ENCODE peak calls at places on chromosomes 5 and 9, in six cellular contexts. E is naive thymus-derived CD8-positive, alpha-beta T cell; Y is H4; L is NCI-H1694 treated with DMSO at 0.1 percent for 48 hours; T is NCI-H2081 treated with DMSO at 0.1 percent for 48 hours; Z is SK-N-SH. X is an unnamed sample.

GRCh38 chr5:107570805-107571531 is 99.8 kb downstream of the EFNA5 start:
- DNase-seq in Z (no peak), Y (peak), E (no peak), T (no peak), L (no peak), X (peak)

GRCh38 chr5:76782444-76782843 is 36.4 kb upstream of the F2RL1 start:
- DNase-seq in Z (no peak), Y (no peak), E (no peak), L (no peak), T (no peak), X (no peak)

GRCh38 chr9:5764130-5764868 is 68.6 kb downstream of the ERMP1 start:
- DNase-seq in Y (no peak), T (no peak), E (no peak), L (no peak), Z (no peak), X (no peak)

GRCh38 chr9:4062966-4063365 is 236.9 kb downstream of the GLIS3 start:
- DNase-seq in Z (no peak), Y (no peak), L (no peak), T (no peak), E (no peak), X (no peak)

GRCh38 chr5:65989115-65989514 is 62.7 kb downstream of the ERBIN start:
- DNase-seq in Z (no peak), L (no peak), E (no peak), T (no peak), Y (no peak), X (no peak)

GRCh38 chr5:171521679-171522078 is 102.2 kb downstream of the FGF18 start:
- DNase-seq in E (no peak), T (no peak), Y (no peak), L (no peak), Z (no peak), X (peak)

GRCh38 chr5:68711311-68712200 is 382.3 kb upstream of the SLC30A5 start:
- DNase-seq in T (no peak), Z (no peak), Y (no peak), L (no peak), E (peak), X (no peak)

GRCh38 chr5:115455241-115455640 is 89.3 kb downstream of the FEM1C start:
- DNase-seq in Z (no peak), Y (no peak), T (no peak), L (no peak), E (no peak), X (peak)

GRCh38 chr5:127205147-127205546 is 85.4 kb upstream of the MEGF10 start:
- DNase-seq in Z (no peak), L (no peak), E (no peak), Y (no peak), T (no peak), X (no peak)

GRCh38 chr9:98479967-98480847 is 224.8 kb upstream of the TBC1D2 start:
- DNase-seq in Z (no peak), Y (no peak), T (no peak), E (no peak), L (no peak), X (peak)

GRCh38 chr5:144774247-144774646 is 603.6 kb downstream of the KCTD16 start:
- DNase-seq in Y (no peak), Z (no peak), E (no peak), T (no peak), L (no peak), X (no peak)

GRCh38 chr5:106262395-106262794 is 1408.3 kb downstream of the EFNA5 start:
- DNase-seq in Z (no peak), L (no peak), Y (no peak), T (no peak), E (no peak), X (no peak)

GRCh38 chr9:130681769-130682489 is 11.7 kb upstream of the EXOSC2 start:
- DNase-seq in L (no peak), Y (no peak), Z (no peak), T (no peak), E (no peak), X (peak)

GRCh38 chr5:134275822-134276221 is 49.9 kb upstream of the PPP2CA start:
- DNase-seq in E (no peak), T (no peak), L (no peak), Y (no peak), Z (no peak), X (no peak)

GRCh38 chr5:35198096-35198495 is 32.2 kb downstream of the PRLR start:
- DNase-seq in L (no peak), E (no peak), Z (peak), T (no peak), Y (peak), X (no peak)

GRCh38 chr5:154092356-154092755 is 53.6 kb downstream of the MFAP3 start:
- DNase-seq in T (no peak), Y (peak), Z (no peak), E (no peak), L (no peak), X (peak)

GRCh38 chr5:112366987-112367386 is 52.1 kb downstream of the EPB41L4A start:
- DNase-seq in E (no peak), T (no peak), Y (no peak), Z (peak), L (no peak), X (peak)

GRCh38 chr5:90898330-90899013 is 339.9 kb downstream of the ADGRV1 start:
- DNase-seq in L (no peak), T (no peak), E (no peak), Y (no peak), Z (no peak), X (no peak)

GRCh38 chr5:31213676-31214638 is 20.5 kb downstream of the CDH6 start:
- DNase-seq in L (no peak), Y (no peak), Z (no peak), E (no peak), T (peak), X (no peak)

GRCh38 chr5:139747583-139748504 is 47.8 kb upstream of the PSD2 start:
- DNase-seq in Z (peak), E (peak), T (no peak), L (peak), Y (no peak), X (no peak)

GRCh38 chr5:172740483-172741205 is 30.4 kb downstream of the DUSP1 start:
- DNase-seq in Y (peak), L (peak), Z (no peak), T (no peak), E (no peak), X (peak)

GRCh38 chr5:127313847-127314473 is 23.4 kb downstream of the MEGF10 start:
- DNase-seq in Y (peak), Z (peak), T (no peak), L (no peak), E (peak), X (peak)

GRCh38 chr5:78492650-78493049 is 132.2 kb downstream of the SCAMP1 start:
- DNase-seq in T (no peak), Z (no peak), L (no peak), E (no peak), Y (no peak), X (no peak)

GRCh38 chr9:123548749-123549545 is 192.9 kb downstream of the CRB2 start:
- DNase-seq in Z (no peak), E (no peak), L (no peak), T (no peak), Y (no peak), X (no peak)

GRCh38 chr5:128537306-128537998 is 593 bp downstream of the FBN2 start:
- DNase-seq in L (no peak), E (no peak), T (no peak), Y (no peak), Z (peak), X (peak)

GRCh38 chr5:37637165-37637845 is 202.5 kb downstream of the GDNF start:
- DNase-seq in T (no peak), L (no peak), Y (peak), Z (no peak), E (no peak), X (peak)

GRCh38 chr5:39169081-39169480 is 50.3 kb downstream of the FYB1 start:
- DNase-seq in Y (no peak), E (no peak), T (no peak), Z (no peak), L (no peak), X (no peak)

GRCh38 chr5:5658226-5658625 is 235.7 kb downstream of the ICE1 start:
- DNase-seq in Y (peak), L (no peak), Z (no peak), E (no peak), T (no peak), X (no peak)

GRCh38 chr5:107671742-107672211 is 1.0 kb upstream of the EFNA5 start:
- DNase-seq in L (peak), Y (peak), T (no peak), Z (peak), E (no peak), X (peak)

GRCh38 chr9:134031071-134031470 is 5.8 kb downstream of the BRD3OS start:
- DNase-seq in Y (no peak), T (no peak), Z (no peak), E (no peak), L (no peak), X (no peak)

GRCh38 chr5:105789246-105789645 is 1881.5 kb downstream of the EFNA5 start:
- DNase-seq in Y (no peak), L (no peak), Z (no peak), T (no peak), E (no peak), X (no peak)

GRCh38 chr9:22244141-22245011 is 202.2 kb upstream of the DMRTA1 start:
- DNase-seq in Z (no peak), L (peak), T (peak), Y (no peak), E (no peak), X (peak)

GRCh38 chr5:159286420-159287035 is 23.4 kb downstream of the UBLCP1 start:
- DNase-seq in Z (peak), L (peak), E (peak), T (peak), Y (peak), X (no peak)

GRCh38 chr9:22307013-22307711 is 139.5 kb upstream of the DMRTA1 start:
- DNase-seq in L (peak), T (peak), Z (no peak), Y (no peak), E (no peak), X (peak)

GRCh38 chr9:114671605-114672004 is 10.4 kb downstream of the TEX48 start:
- DNase-seq in E (no peak), Y (no peak), L (no peak), T (no peak), Z (no peak), X (no peak)

GRCh38 chr5:91125916-91126315 is 257.2 kb downstream of the ARRDC3 start:
- DNase-seq in T (no peak), E (no peak), Z (no peak), Y (no peak), L (no peak), X (no peak)

GRCh38 chr5:164688437-164688836 is 1183.0 kb downstream of the MAT2B start:
- DNase-seq in Y (no peak), T (peak), E (no peak), Z (no peak), L (no peak), X (no peak)

GRCh38 chr5:97135868-97136267 is 6.5 kb downstream of the LIX1 start:
- DNase-seq in T (no peak), Y (no peak), E (no peak), Z (no peak), L (no peak), X (no peak)

GRCh38 chr9:18922161-18922910 is 110.7 kb downstream of the SAXO1 start:
- DNase-seq in Y (no peak), E (no peak), Z (peak), L (no peak), T (no peak), X (no peak)

X was measured in A549.